ENCODE peak calls at places on chromosome 21, in four cellular contexts. X is LoVo, Q is GM06990, M is GM12891. F is an unnamed sample.

GRCh38 chr21:14076143-14076806 is 134.5 kb downstream of the LIPI start:
- DNase-seq in X (no peak), Q (no peak), M (no peak), F (no peak)

GRCh38 chr21:42630626-42631025 is 22.8 kb upstream of the PDE9A start:
- DNase-seq in X (no peak), Q (no peak), M (no peak), F (no peak)

GRCh38 chr21:25283720-25284119 is 323.6 kb downstream of the MRPL39 start:
- DNase-seq in X (no peak), Q (no peak), M (no peak), F (no peak)

GRCh38 chr21:32940079-32941014 is 85.4 kb upstream of the OLIG2 start:
- DNase-seq in X (peak), Q (no peak), M (no peak), F (peak)

GRCh38 chr21:23949493-23949892 is 1657.8 kb downstream of the MRPL39 start:
- DNase-seq in X (no peak), Q (no peak), M (no peak), F (no peak)

GRCh38 chr21:24939288-24939687 is 668.0 kb downstream of the MRPL39 start:
- DNase-seq in X (no peak), Q (no peak), M (no peak), F (no peak)

GRCh38 chr21:34260598-34260997 is 103.2 kb upstream of the KCNE2 start:
- DNase-seq in X (no peak), Q (no peak), M (no peak), F (no peak)

GRCh38 chr21:44024895-44025353 is 12.8 kb downstream of the TRAPPC10 start:
- DNase-seq in X (no peak), Q (no peak), M (no peak), F (peak)

GRCh38 chr21:44911384-44912157 is 9.1 kb downstream of the ITGB2 start:
- DNase-seq in X (peak), Q (no peak), M (peak), F (peak)

GRCh38 chr21:33026299-33026858 is 644 bp downstream of the OLIG2 start:
- DNase-seq in X (no peak), Q (no peak), M (no peak), F (no peak)

GRCh38 chr21:41100826-41101550 is 67.0 kb upstream of the BACE2 start:
- DNase-seq in X (no peak), Q (no peak), M (no peak), F (no peak)

GRCh38 chr21:45078877-45079281 is 4.5 kb downstream of the ADARB1 start:
- DNase-seq in X (no peak), Q (no peak), M (no peak), F (no peak)

GRCh38 chr21:20592482-20592881 is 405.7 kb upstream of the NCAM2 start:
- DNase-seq in X (peak), Q (no peak), M (no peak), F (no peak)

GRCh38 chr21:26148834-26149354 is 21.7 kb downstream of the APP start:
- DNase-seq in X (no peak), Q (no peak), M (no peak), F (peak)

GRCh38 chr21:42579456-42580075 is 65.9 kb downstream of the SLC37A1 start:
- DNase-seq in X (no peak), Q (no peak), M (no peak), F (no peak)

GRCh38 chr21:39182016-39182415 is 1.2 kb downstream of the PSMG1 start:
- DNase-seq in X (no peak), Q (no peak), M (no peak), F (no peak)

GRCh38 chr21:44752701-44753235 is 41.4 kb upstream of the TSPEAR start:
- DNase-seq in X (peak), Q (no peak), M (no peak), F (no peak)

GRCh38 chr21:34243562-34243961 is 120.2 kb upstream of the KCNE2 start:
- DNase-seq in X (peak), Q (no peak), M (no peak), F (peak)

GRCh38 chr21:42997053-42997452 is 22.7 kb downstream of the PKNOX1 start:
- DNase-seq in X (no peak), Q (no peak), M (no peak), F (no peak)

GRCh38 chr21:43366656-43367055 is 60.3 kb downstream of the SIK1 start:
- DNase-seq in X (no peak), Q (no peak), M (no peak), F (no peak)

GRCh38 chr21:34034369-34035014 is 38.9 kb upstream of the MRPS6 start:
- DNase-seq in X (no peak), Q (no peak), M (no peak), F (no peak)

GRCh38 chr21:31558839-31559367 is 100.6 kb upstream of the SOD1 start:
- DNase-seq in X (no peak), Q (peak), M (peak), F (peak)

GRCh38 chr21:24781146-24781545 is 826.1 kb downstream of the MRPL39 start:
- DNase-seq in X (no peak), Q (no peak), M (no peak), F (no peak)

GRCh38 chr21:32412998-32413504 is 545 bp downstream of the EVA1C start:
- DNase-seq in X (peak), Q (no peak), M (no peak), F (no peak)

F was measured in foreskin melanocyte.